ENCODE peak calls at places on chromosomes 11 and 22, in five cellular contexts. J is GM12878, F is H1, B is K562, Z is HepG2. A is an unnamed sample.
A peak's percentile ranks its signal among the peaks of the same experiment; 100 is the strongest.

GRCh38 chr11:97364047-97364446 is 974.2 kb downstream of the JRKL start:
- DNase-seq in J (no peak), F (no peak), B (no peak), Z (no peak), A (no peak)

GRCh38 chr11:60974726-60975125 is 3.2 kb downstream of the CD6 start:
- DNase-seq in J (no peak), F (no peak), B (no peak), Z (no peak), A (peak; percentile 41)

GRCh38 chr22:45977551-45978274 is 751 bp upstream of the WNT7B start:
- DNase-seq in J (no peak), F (peak; percentile 72), B (no peak), Z (no peak), A (peak; percentile 64)

GRCh38 chr11:75474878-75475766 is 42.1 kb upstream of the KLHL35 start:
- DNase-seq in J (no peak), F (peak; percentile 86), B (peak; percentile 85), Z (no peak), A (peak; percentile 63)

GRCh38 chr11:94060401-94060800 is 39.2 kb downstream of the HEPHL1 start:
- DNase-seq in J (no peak), F (no peak), B (no peak), Z (no peak), A (no peak)

GRCh38 chr11:46265764-46266163 is 11.7 kb upstream of the CREB3L1 start:
- DNase-seq in J (peak; percentile 47), F (no peak), B (no peak), Z (no peak), A (no peak)

GRCh38 chr22:40741116-40741515 is 61.8 kb downstream of the MCHR1 start:
- DNase-seq in J (no peak), F (no peak), B (no peak), Z (no peak), A (no peak)

GRCh38 chr11:122755941-122756340 is 82.4 kb upstream of the CRTAM start:
- DNase-seq in J (no peak), F (no peak), B (no peak), Z (no peak), A (no peak)

GRCh38 chr11:7254731-7255291 is 3.1 kb downstream of the SYT9 start:
- DNase-seq in J (no peak), F (no peak), B (no peak), Z (no peak), A (no peak)

GRCh38 chr22:49333206-49333605 is 494.5 kb downstream of the BRD1 start:
- DNase-seq in J (no peak), F (peak; percentile 33), B (no peak), Z (no peak), A (no peak)

GRCh38 chr11:58006940-58007339 is 16.7 kb upstream of the OR9Q1 start:
- DNase-seq in J (no peak), F (no peak), B (no peak), Z (no peak), A (no peak)

GRCh38 chr22:27718186-27719032 is 83.1 kb downstream of the MN1 start:
- DNase-seq in J (no peak), F (no peak), B (peak; percentile 87), Z (peak; percentile 25), A (peak; percentile 54)

GRCh38 chr11:10941429-10941828 is 83.6 kb upstream of the ZBED5 start:
- DNase-seq in J (no peak), F (no peak), B (no peak), Z (no peak), A (no peak)

GRCh38 chr11:67345949-67346819 is 7.2 kb downstream of the POLD4 start:
- DNase-seq in J (peak; percentile 24), F (no peak), B (peak; percentile 13), Z (peak; percentile 32), A (peak; percentile 10)

GRCh38 chr22:35697142-35697541 is 20.5 kb upstream of the APOL5 start:
- DNase-seq in J (no peak), F (no peak), B (no peak), Z (no peak), A (no peak)

GRCh38 chr22:16915711-16916110 is 90.5 kb upstream of the XKR3 start:
- DNase-seq in J (no peak), F (no peak), B (no peak), Z (no peak), A (no peak)

GRCh38 chr11:43992138-43992537 is 49.7 kb downstream of the C11orf96 start:
- DNase-seq in J (no peak), F (no peak), B (no peak), Z (no peak), A (no peak)

GRCh38 chr11:117435296-117435695 is 107.6 kb downstream of the CEP164 start:
- DNase-seq in J (no peak), F (no peak), B (no peak), Z (no peak), A (no peak)

GRCh38 chr11:117437791-117438130 is 110.1 kb downstream of the CEP164 start:
- DNase-seq in J (no peak), F (no peak), B (no peak), Z (no peak), A (no peak)

GRCh38 chr11:117438371-117439000 is 110.8 kb downstream of the CEP164 start:
- DNase-seq in J (no peak), F (no peak), B (no peak), Z (no peak), A (no peak)

GRCh38 chr11:117439256-117439655 is 111.6 kb downstream of the CEP164 start:
- DNase-seq in J (no peak), F (no peak), B (no peak), Z (no peak), A (no peak)

DNA sequence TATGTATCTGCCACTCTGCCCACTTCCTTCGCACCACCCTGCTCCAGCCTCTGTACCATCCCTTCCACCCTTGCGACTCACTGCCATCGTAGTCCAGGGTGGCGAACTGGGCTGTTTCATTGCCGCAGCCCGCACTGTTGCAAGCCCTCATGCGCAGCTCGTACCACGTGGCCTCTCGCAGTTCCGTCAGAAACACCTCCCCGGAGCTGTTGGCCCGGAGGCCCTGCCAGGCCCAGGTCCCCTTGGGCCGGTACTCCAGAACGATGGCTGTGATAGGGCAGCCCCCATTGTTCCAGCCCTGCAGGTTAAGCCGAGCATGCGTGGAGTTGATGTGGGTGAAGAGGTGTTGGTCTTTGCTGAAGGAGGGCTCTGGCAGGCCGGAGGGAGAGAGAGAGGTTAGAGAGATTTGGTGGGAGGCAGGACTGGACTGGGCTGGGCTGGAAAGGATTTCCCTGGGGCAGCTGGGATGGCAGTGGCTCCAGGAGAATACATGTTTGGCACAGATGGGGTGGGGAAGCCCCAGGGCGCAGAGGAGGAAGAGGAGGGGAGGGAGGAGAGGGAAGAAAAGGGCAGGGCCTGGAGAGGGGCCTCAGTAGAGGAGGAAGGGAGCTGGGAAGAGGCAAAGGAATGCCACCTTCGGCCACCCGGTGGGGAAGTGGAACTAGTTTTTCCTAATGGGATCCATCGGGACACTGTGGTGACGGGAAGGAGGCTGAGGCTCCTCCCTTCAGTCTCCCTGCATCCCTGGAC is 109.6 kb downstream of the CEP164 start:
- DNase-seq in J (no peak), F (no peak), B (no peak), Z (no peak), A (no peak)
- H3K4me2 ChIP-seq in J (no peak overlapping the region), F (no peak overlapping the region), B (no peak overlapping the region), Z (no peak overlapping the region), A (no peak overlapping the region)

DNA sequence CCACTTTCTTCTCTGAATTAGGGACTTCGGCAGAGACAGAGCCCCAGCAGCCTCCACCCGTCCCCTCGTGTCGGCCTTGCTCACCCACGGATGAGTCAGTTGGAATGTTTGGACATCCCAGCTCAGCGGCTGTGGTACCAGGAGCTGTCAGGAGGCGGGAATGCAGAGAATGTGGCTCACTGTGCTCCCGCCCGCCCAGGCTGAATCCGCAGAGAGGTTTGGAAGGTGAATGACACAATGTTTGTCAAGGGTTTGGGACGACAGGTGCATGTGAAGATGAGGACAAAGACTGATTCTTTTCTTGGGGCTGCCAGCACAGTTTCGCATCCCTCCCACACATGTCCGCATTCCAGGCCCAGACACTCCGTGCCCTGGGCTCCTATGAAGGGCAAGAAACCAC is 39.6 kb downstream of the LIF start:
- DNase-seq in J (no peak), F (no peak), B (no peak), Z (peak; percentile 85), A (peak; percentile 38)
- TF ChIP-seq TAF1 in J (no peak), F (no peak), B (no peak), Z (no peak), A (no peak)

GRCh38 chr22:24431309-24432034 is 4.1 kb downstream of the ADORA2A start:
- DNase-seq in J (no peak), F (no peak), B (no peak), Z (no peak), A (no peak)
- H3K4me2 ChIP-seq in J (peak overlapping the region; percentile 83), F (no peak overlapping the region), B (no peak overlapping the region), Z (no peak overlapping the region), A (no peak overlapping the region)

GRCh38 chr11:77322506-77322905 is 21.0 kb upstream of the GDPD4 start:
- DNase-seq in J (no peak), F (no peak), B (no peak), Z (no peak), A (no peak)
- TF ChIP-seq TAF1 in J (no peak), F (no peak), B (no peak), Z (no peak), A (no peak)

GRCh38 chr11:87076874-87077429 is 39.2 kb downstream of the TMEM135 start:
- DNase-seq in J (no peak), F (no peak), B (no peak), Z (peak; percentile 88), A (no peak)
- H3K4me2 ChIP-seq in J (no peak overlapping the region), F (no peak overlapping the region), B (no peak overlapping the region), Z (no peak overlapping the region), A (no peak overlapping the region)

GRCh38 chr22:42334875-42335512 is 64.5 kb upstream of the TCF20 start:
- DNase-seq in J (no peak), F (no peak), B (no peak), Z (no peak), A (no peak)
- TF ChIP-seq TAF1 in J (no peak), F (no peak), B (no peak), Z (no peak), A (no peak)

DNA sequence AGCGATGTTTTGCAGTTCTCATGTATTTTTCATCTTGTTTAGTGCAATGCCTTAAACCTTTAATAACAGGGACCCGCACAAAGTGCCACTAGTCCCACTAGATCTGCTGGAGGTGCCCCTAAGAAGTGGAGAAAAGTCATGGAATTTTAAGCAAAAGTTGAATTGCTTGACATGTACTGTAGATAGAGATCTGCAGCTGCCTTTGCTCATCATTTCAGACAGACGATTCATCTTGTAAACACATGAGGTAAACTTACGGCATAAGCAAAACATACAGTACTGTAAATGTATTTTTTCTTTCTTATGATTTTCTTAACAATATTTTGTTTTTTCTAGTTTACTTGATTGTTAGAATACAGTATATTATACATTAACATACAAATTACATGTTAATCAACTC is 295.6 kb downstream of the CASP12 start:
- DNase-seq in J (no peak), F (no peak), B (no peak), Z (no peak), A (no peak)
- H3K4me2 ChIP-seq in J (no peak overlapping the region), F (no peak overlapping the region), B (no peak overlapping the region), Z (no peak overlapping the region), A (no peak overlapping the region)

GRCh38 chr11:95108159-95108611 is 18.5 kb downstream of the ENDOD1 start:
- DNase-seq in J (no peak), F (no peak), B (no peak), Z (no peak), A (no peak)

GRCh38 chr11:95104916-95105315 is 15.3 kb downstream of the ENDOD1 start:
- DNase-seq in J (no peak), F (no peak), B (no peak), Z (no peak), A (no peak)

GRCh38 chr11:95104121-95104830 is 14.6 kb downstream of the ENDOD1 start:
- DNase-seq in J (no peak), F (no peak), B (no peak), Z (no peak), A (no peak)

GRCh38 chr11:95111923-95112540 is 22.4 kb downstream of the ENDOD1 start:
- DNase-seq in J (no peak), F (no peak), B (no peak), Z (no peak), A (no peak)

GRCh38 chr11:95108671-95109551 is 19.3 kb downstream of the ENDOD1 start:
- DNase-seq in J (no peak), F (no peak), B (peak; percentile 84), Z (no peak), A (no peak)
- TF ChIP-seq TAF1 in J (no peak), F (no peak), B (peak; percentile 25), Z (no peak), A (no peak)

A was measured in SK-N-SH.